ENCODE peak calls at places on chromosomes 11 and 22, in seven cellular contexts. P, K, Z, A, E, X and G are unnamed samples.
A peak's percentile ranks its signal among the peaks of the same experiment; 100 is the strongest.

GRCh38 chr22:35961480-35961902 is 67.1 kb downstream of the RBFOX2 start:
- DNase-seq in P (peak; percentile 90), K (peak; percentile 79), Z (no peak), A (peak; percentile 80), E (peak; percentile 80), X (peak; percentile 47), G (peak; percentile 99)

GRCh38 chr11:79094601-79095000 is 346.2 kb downstream of the TENM4 start:
- DNase-seq in P (no peak), K (no peak), Z (no peak), A (no peak), E (no peak), X (no peak), G (peak; percentile 80)

GRCh38 chr11:76287227-76287626 is 80.9 kb upstream of the WNT11 start:
- DNase-seq in P (no peak), K (no peak), Z (no peak), A (no peak), E (no peak), X (no peak), G (no peak)

GRCh38 chr22:30650508-30651116 is 15.0 kb downstream of the SLC35E4 start:
- DNase-seq in P (no peak), K (no peak), Z (no peak), A (no peak), E (no peak), X (no peak), G (no peak)

GRCh38 chr11:107840120-107840479 is 18.5 kb downstream of the SLC35F2 start:
- DNase-seq in P (no peak), K (no peak), Z (no peak), A (no peak), E (no peak), X (no peak), G (no peak)

GRCh38 chr11:64327338-64327737 is 9.4 kb downstream of the PRDX5 start:
- DNase-seq in P (no peak), K (no peak), Z (no peak), A (no peak), E (no peak), X (no peak), G (no peak)

GRCh38 chr11:13126430-13126829 is 117.3 kb downstream of the RASSF10 start:
- DNase-seq in P (peak; percentile 98), K (no peak), Z (no peak), A (peak; percentile 14), E (no peak), X (no peak), G (no peak)

GRCh38 chr11:37050311-37050710 is 452.3 kb upstream of the RAG2 start:
- DNase-seq in P (no peak), K (no peak), Z (no peak), A (no peak), E (no peak), X (no peak), G (no peak)

GRCh38 chr11:86511086-86511551 is 136.4 kb downstream of the CCDC81 start:
- DNase-seq in P (peak; percentile 79), K (no peak), Z (no peak), A (peak; percentile 91), E (no peak), X (no peak), G (no peak)

GRCh38 chr11:10295056-10295901 is 1.3 kb upstream of the SBF2 start:
- DNase-seq in P (no peak), K (no peak), Z (no peak), A (peak; percentile 43), E (no peak), X (no peak), G (no peak)

GRCh38 chr11:117175104-117175503 is 3.4 kb upstream of the SIDT2 start:
- DNase-seq in P (no peak), K (no peak), Z (no peak), A (no peak), E (no peak), X (no peak), G (no peak)

GRCh38 chr22:50314455-50315288 is 7.2 kb upstream of the PLXNB2 start:
- DNase-seq in P (no peak), K (no peak), Z (peak; percentile 51), A (no peak), E (peak; percentile 61), X (no peak), G (no peak)

GRCh38 chr11:29002816-29003215 is 894.6 kb downstream of the METTL15 start:
- DNase-seq in P (no peak), K (no peak), Z (no peak), A (no peak), E (no peak), X (no peak), G (no peak)

GRCh38 chr22:19577422-19577966 is 53.3 kb upstream of the CLDN5 start:
- DNase-seq in P (no peak), K (no peak), Z (no peak), A (no peak), E (no peak), X (no peak), G (no peak)

GRCh38 chr22:17120281-17120680 is 879 bp downstream of the TMEM121B start:
- DNase-seq in P (peak; percentile 30), K (peak; percentile 77), Z (peak; percentile 61), A (peak; percentile 42), E (peak; percentile 93), X (peak; percentile 46), G (peak; percentile 90)

GRCh38 chr22:40325315-40325714 is 21.0 kb upstream of the ADSL start:
- DNase-seq in P (no peak), K (no peak), Z (no peak), A (no peak), E (no peak), X (no peak), G (no peak)

GRCh38 chr22:36762687-36763260 is 13.1 kb downstream of the IFT27 start:
- DNase-seq in P (peak; percentile 68), K (no peak), Z (no peak), A (peak; percentile 16), E (peak; percentile 14), X (no peak), G (no peak)

GRCh38 chr22:37632174-37633081 is 7.0 kb upstream of the SH3BP1 start:
- DNase-seq in P (no peak), K (no peak), Z (no peak), A (no peak), E (no peak), X (no peak), G (no peak)

GRCh38 chr22:19085233-19086043 is 36.8 kb downstream of the DGCR2 start:
- DNase-seq in P (peak; percentile 52), K (no peak), Z (peak; percentile 37), A (peak; percentile 59), E (no peak), X (no peak), G (peak; percentile 60)

GRCh38 chr22:44578115-44578457 is 80.1 kb upstream of the RTL6 start:
- DNase-seq in P (no peak), K (no peak), Z (no peak), A (no peak), E (no peak), X (no peak), G (no peak)

GRCh38 chr11:106418786-106419185 is 341.3 kb downstream of the AASDHPPT start:
- DNase-seq in P (no peak), K (no peak), Z (no peak), A (no peak), E (no peak), X (no peak), G (no peak)

GRCh38 chr11:106422585-106422984 is 345.1 kb downstream of the AASDHPPT start:
- DNase-seq in P (no peak), K (no peak), Z (no peak), A (no peak), E (no peak), X (no peak), G (no peak)

GRCh38 chr11:106420686-106421085 is 343.2 kb downstream of the AASDHPPT start:
- DNase-seq in P (no peak), K (no peak), Z (peak; percentile 74), A (no peak), E (no peak), X (no peak), G (no peak)

GRCh38 chr11:106421673-106422292 is 344.3 kb downstream of the AASDHPPT start:
- DNase-seq in P (no peak), K (no peak), Z (peak; percentile 29), A (no peak), E (no peak), X (no peak), G (peak; percentile 42)

DNA sequence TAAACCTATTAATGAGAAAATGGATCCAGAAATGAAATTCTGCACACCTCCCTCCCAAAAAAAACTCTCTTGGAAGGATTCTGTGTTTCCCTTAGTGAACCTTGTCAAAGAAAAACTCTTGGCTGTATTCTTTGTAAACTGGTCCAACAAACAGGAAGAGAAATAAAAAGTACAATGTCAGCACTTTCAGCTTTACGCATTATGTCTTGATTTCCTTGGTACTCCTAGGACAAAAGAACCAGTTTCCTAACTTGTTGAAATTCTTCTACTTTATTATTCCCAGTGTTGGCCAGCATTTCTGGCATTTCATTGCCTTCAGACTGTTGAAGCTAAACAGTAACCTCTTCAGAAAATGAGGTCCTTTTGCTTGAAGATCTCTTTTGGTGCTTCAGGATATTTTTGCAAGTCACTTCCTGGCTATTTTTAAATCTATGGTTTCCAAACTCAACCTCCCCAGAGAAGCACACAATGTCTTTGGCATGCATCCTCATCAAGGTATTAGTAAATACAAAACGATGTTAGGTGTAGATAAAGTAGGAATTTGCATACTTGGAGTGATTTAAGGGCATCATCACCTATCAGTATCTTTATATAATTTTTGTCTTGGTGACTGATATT is 342.7 kb downstream of the AASDHPPT start:
- DNase-seq in P (no peak), K (no peak), Z (peak; percentile 88), A (no peak), E (no peak), X (no peak), G (no peak)
- H3K9ac ChIP-seq in P (no peak overlapping the region), K (no peak overlapping the region), Z (no peak overlapping the region), A (peak overlapping the region; percentile 4), E (no peak overlapping the region), X (no peak overlapping the region), G (no peak overlapping the region)

DNA sequence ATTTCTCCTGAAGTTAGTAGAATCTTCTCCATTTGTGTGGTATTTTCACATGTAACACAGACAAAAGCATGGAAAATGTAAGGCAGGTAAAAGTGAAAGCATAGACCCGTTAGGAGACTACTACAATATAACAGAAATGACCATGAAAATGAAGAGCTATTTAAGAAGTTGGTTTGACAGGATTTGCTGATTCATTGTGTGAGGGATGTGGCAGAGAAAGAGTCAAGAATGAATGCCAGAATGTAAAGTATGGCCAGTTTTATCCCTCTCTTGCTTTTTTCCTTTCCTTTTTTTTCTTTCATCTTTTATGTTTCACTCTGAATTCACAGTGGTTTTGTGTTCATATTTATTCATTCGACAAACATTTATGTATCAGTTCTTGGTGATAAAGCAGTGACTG is 115.9 kb downstream of the ARFGAP2 start:
- DNase-seq in P (peak; percentile 48), K (no peak), Z (no peak), A (peak; percentile 47), E (no peak), X (no peak), G (peak; percentile 47)
- H4K8ac ChIP-seq in P (peak overlapping the region; percentile 18), K (no peak overlapping the region), Z (no peak overlapping the region), A (no peak overlapping the region), E (no peak overlapping the region), X (no peak overlapping the region), G (no peak overlapping the region)

DNA sequence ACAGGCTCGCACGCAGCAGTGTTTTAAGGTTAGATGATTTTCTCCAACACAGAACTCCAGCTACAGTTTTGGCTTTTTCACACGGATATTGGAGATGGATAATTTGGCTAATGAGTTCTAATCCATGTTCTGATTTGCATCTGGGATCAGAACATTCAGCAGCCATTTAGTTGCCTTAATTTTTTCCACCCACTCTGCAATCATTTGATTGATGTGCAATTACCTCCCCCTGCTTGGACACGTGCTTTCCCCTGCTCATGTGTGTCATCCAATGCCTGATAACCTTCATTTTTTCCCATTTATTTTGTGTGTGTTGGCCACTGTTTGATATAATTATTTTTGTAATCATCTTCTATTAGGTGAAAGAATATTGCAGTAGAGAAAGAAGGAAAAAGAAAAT is 257.8 kb downstream of the ST3GAL4 start:
- DNase-seq in P (no peak), K (no peak), Z (no peak), A (no peak), E (no peak), X (no peak), G (no peak)
- H3K18ac ChIP-seq in P (no peak overlapping the region), K (no peak overlapping the region), Z (no peak overlapping the region), A (no peak overlapping the region), E (no peak overlapping the region), X (no peak overlapping the region), G (no peak overlapping the region)

GRCh38 chr22:45866398-45867117 is 110.4 kb downstream of the WNT7B start:
- DNase-seq in P (no peak), K (no peak), Z (no peak), A (peak; percentile 9), E (peak; percentile 37), X (no peak), G (no peak)
- H3K9ac ChIP-seq in P (no peak overlapping the region), K (peak overlapping the region; percentile 85), Z (no peak overlapping the region), A (no peak overlapping the region), E (no peak overlapping the region), X (no peak overlapping the region), G (peak overlapping the region; percentile 48)